ENCODE peak calls at places on chromosome 12, in ten cellular contexts. V, W, J, Y, A, Z, Q, S, C and O are unnamed samples.

GRCh38 chr12:79441534-79441933 is 249.2 kb downstream of the PAWR start:
- DNase-seq in Z (no peak), J (no peak), A (no peak), C (no peak), V (no peak), W (no peak), S (no peak), Y (no peak), Q (no peak), O (no peak)

GRCh38 chr12:5914387-5915149 is 30.5 kb downstream of the ANO2 start:
- DNase-seq in W (no peak), Q (no peak), Z (no peak), C (no peak), Y (no peak), S (no peak), J (no peak), V (no peak), A (no peak), O (no peak)

GRCh38 chr12:30643366-30643765 is 52.3 kb downstream of the IPO8 start:
- DNase-seq in V (no peak), A (no peak), J (no peak), S (no peak), Q (no peak), Y (no peak), W (no peak), C (no peak), Z (no peak), O (no peak)

GRCh38 chr12:115044073-115044472 is 360.1 kb upstream of the TBX3 start:
- DNase-seq in A (no peak), Q (no peak), W (no peak), S (no peak), Y (no peak), Z (peak; percentile 4), J (no peak), V (no peak), C (no peak), O (no peak)

GRCh38 chr12:109098671-109099070 is 1.3 kb downstream of the UNG start:
- DNase-seq in J (no peak), C (no peak), Z (peak; percentile 27), Q (no peak), A (no peak), Y (no peak), V (no peak), S (no peak), W (no peak), O (no peak)

GRCh38 chr12:48998497-48999353 is 450 bp downstream of the DDN start:
- DNase-seq in C (no peak), V (no peak), J (no peak), S (peak; percentile 74), Y (no peak), A (no peak), W (no peak), Q (peak; percentile 35), Z (no peak), O (peak; percentile 27)

GRCh38 chr12:26434299-26434915 is 239.0 kb downstream of the SSPN start:
- DNase-seq in W (no peak), J (no peak), Z (peak; percentile 73), C (peak; percentile 68), A (no peak), V (peak; percentile 58), Q (no peak), S (no peak), Y (peak; percentile 4), O (peak; percentile 34)

GRCh38 chr12:52243774-52244614 is 11.0 kb downstream of the KRT7 start:
- DNase-seq in C (peak; percentile 94), W (no peak), S (peak; percentile 79), Z (peak; percentile 93), A (peak; percentile 34), Y (no peak), V (peak; percentile 56), Q (peak; percentile 89), J (peak; percentile 60), O (peak; percentile 94)

GRCh38 chr12:71392521-71393145 is 47.0 kb upstream of the LGR5 start:
- DNase-seq in A (no peak), J (no peak), Q (no peak), S (no peak), Y (no peak), V (peak; percentile 69), W (no peak), C (peak; percentile 82), Z (peak; percentile 87), O (no peak)

GRCh38 chr12:55572168-55572567 is at the start of gene OR2AP1:
- DNase-seq in J (no peak), Q (no peak), Y (no peak), V (no peak), C (no peak), S (no peak), A (no peak), Z (no peak), W (no peak), O (no peak)

GRCh38 chr12:41681898-41682297 is 462.8 kb downstream of the GXYLT1 start:
- DNase-seq in J (no peak), Z (no peak), W (no peak), Q (no peak), S (no peak), C (no peak), A (no peak), V (no peak), Y (no peak), O (no peak)

GRCh38 chr12:109868182-109869051 is 11.9 kb downstream of the GLTP start:
- DNase-seq in S (no peak), A (no peak), V (no peak), J (no peak), Z (no peak), Q (peak; percentile 27), C (no peak), W (no peak), Y (no peak), O (peak; percentile 24)

GRCh38 chr12:59637657-59638150 is 41.9 kb downstream of the SLC16A7 start:
- DNase-seq in W (no peak), V (no peak), Q (no peak), S (no peak), Y (no peak), Z (peak; percentile 43), A (no peak), C (no peak), J (no peak), O (no peak)

GRCh38 chr12:80175307-80175930 is 76.1 kb downstream of the OTOGL start:
- DNase-seq in J (no peak), Q (peak; percentile 17), Y (no peak), C (no peak), S (no peak), A (no peak), W (no peak), V (no peak), Z (peak; percentile 28), O (peak; percentile 13)

GRCh38 chr12:20436367-20436766 is 68.0 kb downstream of the PDE3A start:
- DNase-seq in C (no peak), Q (no peak), W (no peak), A (no peak), Z (peak; percentile 30), Y (no peak), V (no peak), J (no peak), S (no peak), O (no peak)

GRCh38 chr12:76856018-76856644 is 22.7 kb downstream of the CSRP2 start:
- DNase-seq in Z (no peak), J (no peak), C (no peak), S (no peak), V (no peak), Y (no peak), A (no peak), Q (no peak), W (no peak), O (no peak)

GRCh38 chr12:113439606-113440030 is 17.4 kb downstream of the SDSL start:
- DNase-seq in Z (peak; percentile 37), A (no peak), J (no peak), S (no peak), V (peak; percentile 43), C (peak; percentile 37), Q (peak; percentile 24), W (peak; percentile 62), Y (peak; percentile 25), O (peak; percentile 28)

GRCh38 chr12:114313910-114314309 is 92.0 kb downstream of the TBX5 start:
- DNase-seq in J (no peak), Q (no peak), C (no peak), A (no peak), Z (no peak), Y (no peak), S (no peak), W (no peak), V (no peak), O (no peak)

GRCh38 chr12:6745751-6746525 is 7.0 kb downstream of the MLF2 start:
- DNase-seq in C (no peak), V (no peak), Z (no peak), S (no peak), J (no peak), W (no peak), A (no peak), Q (peak; percentile 43), Y (no peak), O (peak; percentile 72)

GRCh38 chr12:132723015-132723763 is 12.5 kb downstream of the PGAM5 start:
- DNase-seq in W (no peak), V (no peak), Q (no peak), Z (no peak), Y (no peak), J (no peak), S (no peak), A (no peak), C (no peak), O (no peak)

GRCh38 chr12:30830751-30831150 is 76.0 kb upstream of the CAPRIN2 start:
- DNase-seq in A (no peak), W (peak; percentile 8), C (no peak), J (no peak), S (no peak), Y (no peak), Z (no peak), V (no peak), Q (no peak), O (no peak)

GRCh38 chr12:62762645-62763044 is 172.3 kb downstream of the PPM1H start:
- DNase-seq in Z (no peak), W (no peak), A (no peak), J (no peak), Y (no peak), V (no peak), Q (no peak), S (no peak), C (no peak), O (no peak)

GRCh38 chr12:32390572-32391219 is 8.7 kb upstream of the FGD4 start:
- DNase-seq in C (peak; percentile 32), A (no peak), Y (no peak), S (peak; percentile 64), Q (peak; percentile 48), V (no peak), W (no peak), Z (peak; percentile 14), J (peak; percentile 6), O (peak; percentile 47)

GRCh38 chr12:60279224-60279623 is 683.4 kb downstream of the SLC16A7 start:
- DNase-seq in V (peak; percentile 14), Y (no peak), C (no peak), W (no peak), J (no peak), S (no peak), A (no peak), Z (peak; percentile 58), Q (no peak), O (no peak)

GRCh38 chr12:53427905-53428594 is 4.4 kb downstream of the AMHR2 start:
- DNase-seq in Y (no peak), V (no peak), A (no peak), C (peak; percentile 82), Q (peak; percentile 69), S (no peak), J (peak; percentile 44), Z (peak; percentile 70), W (no peak), O (peak; percentile 63)

GRCh38 chr12:4383304-4383865 is 3.9 kb upstream of the FGF23 start:
- DNase-seq in Y (no peak), Z (no peak), A (no peak), W (no peak), V (no peak), J (no peak), C (no peak), Q (peak; percentile 14), S (no peak), O (peak; percentile 39)

GRCh38 chr12:103469716-103470115 is 26.1 kb downstream of the C12orf42 start:
- DNase-seq in C (peak; percentile 57), Y (no peak), Q (no peak), A (no peak), W (no peak), S (no peak), J (no peak), V (peak; percentile 13), Z (no peak), O (no peak)

GRCh38 chr12:88834226-88834625 is 254.0 kb upstream of the KITLG start:
- DNase-seq in Q (no peak), C (no peak), Y (no peak), V (no peak), A (no peak), Z (no peak), S (no peak), W (no peak), J (no peak), O (no peak)